ENCODE peak calls at places on chromosomes 16 and 17, in eight cellular contexts. B, K, W, Y, R, X, I and V are unnamed samples.

GRCh38 chr16:69123894-69124293 is 8.5 kb downstream of the CHTF8 start:
- DNase-seq in X (no peak), B (no peak), K (no peak), W (no peak), R (peak), I (peak), Y (peak), V (peak)

GRCh38 chr16:19138601-19139000 is 24.8 kb downstream of the ITPRIPL2 start:
- DNase-seq in W (no peak), Y (peak), B (no peak), I (peak), K (peak), X (no peak), R (no peak), V (peak)

GRCh38 chr17:40291311-40291710 is 3.6 kb downstream of the CDC6 start:
- DNase-seq in R (no peak), X (no peak), Y (no peak), B (no peak), W (no peak), K (no peak), I (no peak), V (no peak)

GRCh38 chr17:74873874-74874614 is 1.2 kb upstream of the FDXR start:
- DNase-seq in K (no peak), Y (no peak), R (no peak), B (no peak), X (no peak), I (no peak), W (no peak), V (no peak)

GRCh38 chr17:40122466-40122943 is 734 bp downstream of the MSL1 start:
- DNase-seq in Y (peak), X (no peak), I (peak), K (no peak), W (no peak), R (no peak), B (no peak), V (peak)

GRCh38 chr17:47807421-47807820 is 14.2 kb downstream of the OSBPL7 start:
- DNase-seq in W (no peak), I (no peak), B (no peak), X (no peak), Y (no peak), R (no peak), K (no peak), V (no peak)

GRCh38 chr17:79777166-79777843 is 643 bp upstream of the CBX2 start:
- DNase-seq in R (peak), K (no peak), B (no peak), X (no peak), I (peak), Y (peak), W (no peak), V (peak)

GRCh38 chr17:4331614-4332013 is 34.9 kb downstream of the UBE2G1 start:
- DNase-seq in X (no peak), I (no peak), B (no peak), K (no peak), W (no peak), R (no peak), Y (no peak), V (no peak)

GRCh38 chr16:50478021-50478772 is 70.0 kb upstream of the NKD1 start:
- DNase-seq in K (no peak), B (no peak), I (no peak), X (no peak), R (no peak), Y (peak), W (no peak), V (no peak)

GRCh38 chr17:82117139-82118090 is 19.4 kb upstream of the FASN start:
- DNase-seq in R (no peak), I (no peak), B (no peak), W (no peak), X (no peak), K (no peak), Y (no peak), V (no peak)

GRCh38 chr16:46871587-46871986 is 12.6 kb upstream of the GPT2 start:
- DNase-seq in I (no peak), K (no peak), R (no peak), W (no peak), B (no peak), Y (no peak), X (no peak), V (no peak)

GRCh38 chr17:42659079-42659931 is at the start of gene TUBG2:
- DNase-seq in X (no peak), B (peak), W (peak), I (peak), K (no peak), R (peak), Y (peak), V (peak)